ENCODE peak calls at places on chromosomes 6 and 20, in four cellular contexts. C is endodermal cell, Y is PC-3, P is IMR-90. S is an unnamed sample.

GRCh38 chr20:56827763-56828162 is 198.7 kb downstream of the TFAP2C start:
- DNase-seq in C (no peak), Y (no peak), P (no peak), S (no peak)

GRCh38 chr20:48928832-48929725 is 7.6 kb downstream of the ARFGEF2 start:
- DNase-seq in C (no peak), Y (no peak), P (peak; percentile 69), S (no peak)

GRCh38 chr20:19004975-19005374 is 191.4 kb downstream of the SCP2D1 start:
- DNase-seq in C (no peak), Y (no peak), P (no peak), S (no peak)

GRCh38 chr6:72272958-72273357 is 348.9 kb upstream of the KCNQ5 start:
- DNase-seq in C (no peak), Y (no peak), P (peak; percentile 73), S (no peak)

GRCh38 chr6:36793913-36794703 is 45.1 kb downstream of the CPNE5 start:
- DNase-seq in C (no peak), Y (no peak), P (peak; percentile 12), S (peak; percentile 72)

GRCh38 chr6:21593927-21594421 is 423 bp downstream of the SOX4 start:
- DNase-seq in C (no peak), Y (no peak), P (peak; percentile 72), S (peak; percentile 41)

GRCh38 chr20:51417745-51418529 is 124.6 kb downstream of the NFATC2 start:
- DNase-seq in C (no peak), Y (no peak), P (no peak), S (no peak)

GRCh38 chr6:36029464-36029863 is 1.9 kb downstream of the MAPK14 start:
- DNase-seq in C (no peak), Y (peak; percentile 65), P (peak; percentile 85), S (no peak)

GRCh38 chr6:86535141-86535540 is 402.2 kb upstream of the HTR1E start:
- DNase-seq in C (no peak), Y (no peak), P (no peak), S (no peak)

GRCh38 chr6:38155144-38155543 is 335.6 kb downstream of the ZFAND3 start:
- DNase-seq in C (no peak), Y (no peak), P (peak; percentile 35), S (no peak)

GRCh38 chr6:104711371-104711770 is 148.3 kb downstream of the HACE1 start:
- DNase-seq in C (no peak), Y (peak; percentile 80), P (peak; percentile 51), S (no peak)

GRCh38 chr6:44169154-44169553 is 10.5 kb downstream of the CAPN11 start:
- DNase-seq in C (no peak), Y (no peak), P (no peak), S (no peak)

GRCh38 chr6:45619211-45619760 is 241.6 kb upstream of the SUPT3H start:
- DNase-seq in C (no peak), Y (no peak), P (no peak), S (no peak)

GRCh38 chr6:47669684-47670515 is 28.5 kb upstream of the ADGRF4 start:
- DNase-seq in C (peak; percentile 93), Y (no peak), P (no peak), S (no peak)

GRCh38 chr20:3631534-3631933 is 31.7 kb downstream of the GFRA4 start:
- DNase-seq in C (no peak), Y (no peak), P (no peak), S (no peak)

GRCh38 chr6:145699462-145699861 is 35.9 kb downstream of the EPM2A start:
- DNase-seq in C (no peak), Y (peak; percentile 65), P (peak; percentile 82), S (no peak)

GRCh38 chr6:157961116-157961515 is 20.5 kb upstream of the SYNJ2 start:
- DNase-seq in C (no peak), Y (no peak), P (no peak), S (no peak)

GRCh38 chr6:132365319-132365907 is 35.9 kb downstream of the MOXD1 start:
- DNase-seq in C (peak; percentile 51), Y (no peak), P (no peak), S (no peak)

GRCh38 chr6:132364249-132364648 is 37.0 kb downstream of the MOXD1 start:
- DNase-seq in C (no peak), Y (no peak), P (no peak), S (no peak)

GRCh38 chr6:132364675-132365074 is 36.6 kb downstream of the MOXD1 start:
- DNase-seq in C (no peak), Y (no peak), P (no peak), S (no peak)

GRCh38 chr6:132368916-132369481 is 32.3 kb downstream of the MOXD1 start:
- DNase-seq in C (no peak), Y (no peak), P (no peak), S (no peak)

DNA sequence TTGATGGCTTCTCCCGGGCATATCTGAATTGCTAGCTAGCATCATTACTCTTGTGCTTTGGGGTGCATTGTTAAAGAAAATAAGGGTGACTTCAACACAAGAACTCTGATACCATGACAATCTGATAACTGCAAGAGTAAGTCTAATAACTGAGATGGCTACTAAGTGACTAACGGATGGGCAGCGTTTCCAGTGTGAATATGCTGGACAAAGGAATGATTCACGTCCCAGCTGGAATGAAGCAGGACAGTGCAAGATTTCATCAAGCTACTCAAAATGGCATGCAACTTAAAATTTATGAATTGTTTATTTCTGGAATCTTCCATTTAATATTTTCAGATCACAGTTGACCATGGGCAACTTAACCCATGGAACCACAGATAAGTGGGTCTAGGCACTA is 31.7 kb downstream of the MOXD1 start:
- DNase-seq in C (no peak), Y (peak; percentile 25), P (peak; percentile 86), S (no peak)
- H3K9ac ChIP-seq in C (no peak overlapping the region), Y (no peak overlapping the region), P (no peak overlapping the region), S (peak overlapping the region; percentile 78)

GRCh38 chr20:47348539-47349142 is 7.9 kb downstream of the ZMYND8 start:
- DNase-seq in C (peak; percentile 67), Y (no peak), P (no peak), S (no peak)

GRCh38 chr20:47350691-47351545 is 5.6 kb downstream of the ZMYND8 start:
- DNase-seq in C (no peak), Y (no peak), P (no peak), S (no peak)

GRCh38 chr20:47349365-47350180 is 6.9 kb downstream of the ZMYND8 start:
- DNase-seq in C (no peak), Y (no peak), P (peak; percentile 51), S (no peak)

GRCh38 chr20:47351643-47352331 is 4.7 kb downstream of the ZMYND8 start:
- DNase-seq in C (peak; percentile 67), Y (no peak), P (no peak), S (peak; percentile 27)

GRCh38 chr20:47350181-47350550 is 6.3 kb downstream of the ZMYND8 start:
- DNase-seq in C (no peak), Y (no peak), P (no peak), S (no peak)
- H3K9ac ChIP-seq in C (peak overlapping the region; percentile 84), Y (no peak overlapping the region), P (peak overlapping the region; percentile 14), S (peak overlapping the region; percentile 89)

GRCh38 chr6:160408528-160408927 is 60.4 kb downstream of the SLC22A3 start:
- DNase-seq in C (no peak), Y (no peak), P (no peak), S (no peak)
- H3K9ac ChIP-seq in C (no peak overlapping the region), Y (no peak overlapping the region), P (no peak overlapping the region), S (no peak overlapping the region)

GRCh38 chr6:170372380-170373325 is 66.1 kb downstream of the FAM120B start:
- DNase-seq in C (no peak), Y (peak; percentile 35), P (no peak), S (no peak)
- H3K9ac ChIP-seq in C (no peak overlapping the region), Y (no peak overlapping the region), P (no peak overlapping the region), S (no peak overlapping the region)

GRCh38 chr6:110951986-110952794 is 6.3 kb upstream of the GTF3C6 start:
- DNase-seq in C (peak; percentile 46), Y (peak; percentile 89), P (peak; percentile 47), S (no peak)
- H3K9ac ChIP-seq in C (no peak overlapping the region), Y (peak overlapping the region; percentile 35), P (no peak overlapping the region), S (no peak overlapping the region)

S was measured in SK-N-SH.